ENCODE peak calls at places on chromosomes 12 and 14, in ten cellular contexts. M, T, C, A, Z, U, X, G, F and K are unnamed samples.
A peak's percentile ranks its signal among the peaks of the same experiment; 100 is the strongest.

GRCh38 chr12:131853832-131854797 is 25.9 kb downstream of the MMP17 start:
- DNase-seq in M (no peak), T (no peak), C (peak; percentile 50), A (no peak), Z (no peak), U (no peak), X (no peak), G (no peak), F (no peak), K (no peak)

GRCh38 chr14:70640938-70641547 is 673 bp upstream of the TTC9 start:
- DNase-seq in M (peak; percentile 61), T (peak; percentile 72), C (no peak), A (no peak), Z (peak; percentile 22), U (peak; percentile 63), X (no peak), G (no peak), F (no peak), K (peak; percentile 41)

GRCh38 chr14:41289025-41289424 is 317.7 kb upstream of the LRFN5 start:
- DNase-seq in M (no peak), T (no peak), C (no peak), A (no peak), Z (no peak), U (no peak), X (no peak), G (no peak), F (no peak), K (no peak)

GRCh38 chr14:58866386-58866785 is 228.6 kb downstream of the DACT1 start:
- DNase-seq in M (no peak), T (no peak), C (no peak), A (no peak), Z (no peak), U (no peak), X (no peak), G (no peak), F (no peak), K (no peak)

GRCh38 chr12:56581418-56582145 is 48.5 kb downstream of the BAZ2A start:
- DNase-seq in M (no peak), T (no peak), C (no peak), A (peak; percentile 54), Z (no peak), U (no peak), X (no peak), G (peak; percentile 67), F (no peak), K (no peak)

GRCh38 chr14:99777956-99778355 is 15.3 kb upstream of the EML1 start:
- DNase-seq in M (no peak), T (no peak), C (no peak), A (no peak), Z (no peak), U (no peak), X (no peak), G (no peak), F (no peak), K (no peak)

GRCh38 chr14:50801706-50802105 is 29.3 kb downstream of the NIN start:
- DNase-seq in M (no peak), T (no peak), C (no peak), A (no peak), Z (no peak), U (no peak), X (no peak), G (no peak), F (no peak), K (no peak)

GRCh38 chr12:80196419-80196818 is 97.1 kb downstream of the OTOGL start:
- DNase-seq in M (no peak), T (no peak), C (no peak), A (no peak), Z (no peak), U (no peak), X (no peak), G (no peak), F (no peak), K (no peak)

DNA sequence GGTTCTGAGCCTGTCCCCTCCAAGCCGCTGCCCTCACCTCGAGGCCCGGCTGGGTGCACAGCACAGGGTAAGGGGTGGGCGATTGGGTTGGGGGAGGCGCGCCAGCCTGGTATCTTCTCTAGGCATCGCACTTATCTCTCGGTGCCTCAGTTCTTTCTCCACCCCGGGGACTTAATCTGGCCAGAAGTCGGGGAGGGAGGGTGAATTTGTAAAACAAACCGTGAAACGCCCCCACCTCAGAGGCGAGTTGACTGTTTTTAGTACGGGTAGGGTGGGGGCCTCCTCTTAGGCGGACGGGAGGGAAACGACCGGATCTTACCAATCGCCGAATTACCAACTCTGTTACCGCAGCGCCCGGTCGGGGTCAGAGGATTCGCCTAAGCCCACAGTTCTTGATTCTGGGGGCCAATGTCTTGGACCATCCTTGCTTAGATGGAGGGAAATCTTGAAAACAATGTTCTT is 1.4 kb upstream of the TBX3 start:
- DNase-seq in M (no peak), T (no peak), C (no peak), A (no peak), Z (no peak), U (no peak), X (no peak), G (no peak), F (no peak), K (no peak)
- TF ChIP-seq POLR2A in M (no peak), T (no peak), C (no peak), A (no peak), Z (no peak), U (no peak), X (no peak), G (no peak), F (no peak), K (no peak)

GRCh38 chr14:75551021-75551420 is 27.4 kb upstream of the FLVCR2 start:
- DNase-seq in M (no peak), T (no peak), C (no peak), A (no peak), Z (no peak), U (no peak), X (no peak), G (peak; percentile 11), F (no peak), K (no peak)

GRCh38 chr14:75549169-75549568 is 26.9 kb downstream of the BATF start:
- DNase-seq in M (no peak), T (no peak), C (no peak), A (no peak), Z (no peak), U (no peak), X (no peak), G (no peak), F (no peak), K (no peak)

GRCh38 chr14:75548544-75548943 is 26.3 kb downstream of the BATF start:
- DNase-seq in M (peak; percentile 51), T (no peak), C (no peak), A (no peak), Z (no peak), U (no peak), X (no peak), G (no peak), F (no peak), K (no peak)

GRCh38 chr14:75545907-75546306 is 23.6 kb downstream of the BATF start:
- DNase-seq in M (no peak), T (no peak), C (no peak), A (no peak), Z (no peak), U (no peak), X (no peak), G (no peak), F (no peak), K (no peak)

DNA sequence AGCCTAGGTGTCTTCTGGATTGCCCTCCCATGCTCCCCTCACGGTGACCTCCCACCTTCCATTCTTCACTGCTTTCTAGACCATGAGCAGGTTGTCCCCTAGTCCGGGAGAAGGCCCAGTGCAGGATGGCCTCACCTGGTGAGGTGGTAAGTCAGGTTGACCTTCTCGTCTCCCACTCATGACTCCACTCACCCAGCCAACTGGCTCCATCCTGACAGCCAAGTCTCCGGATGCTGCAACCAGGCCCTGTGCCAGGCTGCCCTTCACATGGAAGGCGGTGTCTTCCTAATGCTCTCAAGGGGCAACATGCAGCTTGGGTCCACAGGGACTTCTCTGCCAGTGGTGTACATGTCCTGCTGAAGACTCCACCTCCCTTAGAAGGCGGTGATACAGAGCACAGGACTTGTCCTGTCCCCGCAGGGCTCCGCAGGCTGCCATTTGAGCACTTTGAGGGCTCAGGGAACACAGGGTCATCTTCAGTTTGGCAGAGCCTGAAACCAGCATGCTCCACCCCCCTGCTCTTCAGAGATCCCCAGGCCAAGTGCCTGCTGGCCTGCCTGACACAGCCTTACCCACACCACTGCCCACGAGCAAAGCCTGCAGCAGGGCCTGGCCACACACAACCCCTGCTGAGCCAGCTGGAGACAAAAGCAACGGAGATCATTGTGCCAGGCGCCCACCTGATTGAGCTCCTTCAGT is 25.4 kb downstream of the BATF start:
- DNase-seq in M (no peak), T (no peak), C (no peak), A (no peak), Z (no peak), U (no peak), X (no peak), G (no peak), F (no peak), K (no peak)
- TF ChIP-seq POLR2AphosphoS5 in M (no peak), T (no peak), C (no peak), A (no peak), Z (no peak), U (no peak), X (no peak), G (no peak), F (no peak), K (no peak)

GRCh38 chr12:101923049-101923718 is 45.8 kb downstream of the DRAM1 start:
- DNase-seq in M (no peak), T (no peak), C (no peak), A (no peak), Z (no peak), U (no peak), X (no peak), G (no peak), F (no peak), K (no peak)

GRCh38 chr12:101927042-101927441 is 49.7 kb downstream of the DRAM1 start:
- DNase-seq in M (no peak), T (no peak), C (no peak), A (no peak), Z (no peak), U (no peak), X (no peak), G (no peak), F (no peak), K (no peak)

GRCh38 chr12:101925352-101925751 is 48.0 kb downstream of the DRAM1 start:
- DNase-seq in M (peak; percentile 46), T (peak; percentile 88), C (peak; percentile 85), A (no peak), Z (no peak), U (peak; percentile 39), X (no peak), G (no peak), F (no peak), K (no peak)

GRCh38 chr12:101925935-101926334 is 48.6 kb downstream of the DRAM1 start:
- DNase-seq in M (no peak), T (no peak), C (no peak), A (no peak), Z (no peak), U (no peak), X (no peak), G (no peak), F (no peak), K (no peak)

GRCh38 chr12:101924647-101925046 is 47.3 kb downstream of the DRAM1 start:
- DNase-seq in M (no peak), T (no peak), C (no peak), A (no peak), Z (no peak), U (no peak), X (no peak), G (peak; percentile 65), F (no peak), K (no peak)
- TF ChIP-seq POLR2A in M (no peak), T (no peak), C (no peak), A (no peak), Z (no peak), U (no peak), X (no peak), G (no peak), F (no peak), K (no peak)

GRCh38 chr14:104970231-104971068 is 7.7 kb downstream of the AHNAK2 start:
- DNase-seq in M (peak; percentile 64), T (peak; percentile 97), C (peak; percentile 94), A (no peak), Z (no peak), U (peak; percentile 40), X (peak; percentile 56), G (no peak), F (no peak), K (no peak)

GRCh38 chr14:104973215-104974145 is 4.7 kb downstream of the AHNAK2 start:
- DNase-seq in M (peak; percentile 87), T (peak; percentile 97), C (peak; percentile 94), A (no peak), Z (peak; percentile 83), U (peak; percentile 84), X (peak; percentile 98), G (no peak), F (no peak), K (no peak)

GRCh38 chr14:104971447-104972240 is 6.5 kb downstream of the AHNAK2 start:
- DNase-seq in M (no peak), T (no peak), C (no peak), A (no peak), Z (no peak), U (no peak), X (no peak), G (no peak), F (no peak), K (no peak)

GRCh38 chr14:104974146-104974541 is 4.0 kb downstream of the AHNAK2 start:
- DNase-seq in M (no peak), T (no peak), C (no peak), A (no peak), Z (no peak), U (no peak), X (no peak), G (no peak), F (no peak), K (no peak)

GRCh38 chr14:104972301-104973211 is 5.6 kb downstream of the AHNAK2 start:
- DNase-seq in M (peak; percentile 84), T (peak; percentile 93), C (peak; percentile 94), A (no peak), Z (peak; percentile 82), U (peak; percentile 77), X (peak; percentile 86), G (no peak), F (no peak), K (no peak)
- TF ChIP-seq POLR2AphosphoS5 in M (peak; percentile 76), T (peak; percentile 66), C (no peak), A (no peak), Z (peak; percentile 87), U (peak; percentile 51), X (peak; percentile 77), G (no peak), F (peak; percentile 68), K (no peak)